ENCODE peak calls at places on chromosomes 2 and 18, in six cellular contexts. C is heart left ventricle; X is AG04450; Z is GM12865; B is NCI-H510A treated with DMSO at 0.1 percent for 48 hours; U is stimulated activated CD8-positive, alpha-beta memory T cell treated with anti-CD3 and anti-CD28 coated beads, Interleukin-15, amount 100 ng/mL, for 24 hours. J is an unnamed sample.

GRCh38 chr18:37403100-37403781 is 162.4 kb downstream of the CELF4 start:
- DNase-seq in C (peak), X (peak), Z (no peak), B (peak), U (no peak), J (peak)

GRCh38 chr18:21404426-21404825 is 162.4 kb downstream of the GREB1L start:
- DNase-seq in C (no peak), X (no peak), Z (no peak), B (no peak), U (no peak), J (no peak)

GRCh38 chr18:2302628-2303516 is 268.4 kb downstream of the METTL4 start:
- DNase-seq in C (no peak), X (no peak), Z (no peak), B (no peak), U (no peak), J (no peak)

GRCh38 chr2:168978461-168978861 is 52.7 kb downstream of the ABCB11 start:
- DNase-seq in C (no peak), X (no peak), Z (no peak), B (no peak), U (no peak), J (peak)

GRCh38 chr2:80053522-80054338 is 250.8 kb downstream of the LRRTM1 start:
- DNase-seq in C (no peak), X (no peak), Z (no peak), B (no peak), U (no peak), J (no peak)

GRCh38 chr2:167607211-167607610 is 640.2 kb downstream of the STK39 start:
- DNase-seq in C (no peak), X (no peak), Z (no peak), B (no peak), U (no peak), J (no peak)

GRCh38 chr2:214960677-214961076 is 151.2 kb upstream of the BARD1 start:
- DNase-seq in C (no peak), X (no peak), Z (no peak), B (no peak), U (no peak), J (no peak)

GRCh38 chr18:46320928-46321855 is 217.0 kb downstream of the HAUS1 start:
- DNase-seq in C (no peak), X (no peak), Z (no peak), B (no peak), U (no peak), J (no peak)

GRCh38 chr2:85436836-85437487 is 18.4 kb downstream of the SH2D6 start:
- DNase-seq in C (no peak), X (no peak), Z (no peak), B (peak), U (no peak), J (no peak)

J was measured in Right ventricle myocardium superior.